ENCODE peak calls at places on chromosomes 11 and 22, in six cellular contexts. C, K, J, G, O and W are unnamed samples.

GRCh38 chr11:78110351-78110750 is 29.1 kb downstream of the ALG8 start:
- DNase-seq in J (no peak), G (no peak), K (no peak), C (no peak), O (no peak), W (no peak)

GRCh38 chr11:82719316-82719715 is 14.3 kb downstream of the FAM181B start:
- DNase-seq in G (no peak), C (no peak), K (no peak), O (no peak), J (no peak), W (no peak)

GRCh38 chr11:34149274-34149673 is 43.8 kb downstream of the NAT10 start:
- DNase-seq in C (no peak), J (no peak), K (no peak), O (no peak), G (no peak), W (no peak)

GRCh38 chr11:1564535-1565172 is 7.4 kb downstream of the DUSP8 start:
- DNase-seq in K (no peak), J (peak), G (peak), O (no peak), C (peak), W (peak)

GRCh38 chr22:31248138-31248745 is 36.1 kb downstream of the LIMK2 start:
- DNase-seq in K (no peak), C (peak), G (peak), O (peak), J (peak), W (peak)

GRCh38 chr22:23207786-23208325 is 27.5 kb downstream of the BCR start:
- DNase-seq in J (no peak), G (no peak), K (no peak), C (no peak), O (no peak), W (no peak)

GRCh38 chr22:19576460-19577421 is 52.5 kb upstream of the CLDN5 start:
- DNase-seq in J (no peak), K (no peak), O (no peak), C (peak), G (peak), W (peak)

GRCh38 chr11:34234086-34234740 is 123.6 kb downstream of the ABTB2 start:
- DNase-seq in C (peak), O (peak), K (peak), J (peak), G (no peak), W (peak)

GRCh38 chr11:36211735-36212430 is 77.3 kb downstream of the COMMD9 start:
- DNase-seq in G (no peak), C (no peak), O (no peak), J (no peak), K (no peak), W (no peak)

GRCh38 chr11:76391039-76391438 is 9.9 kb downstream of the GVQW3 start:
- DNase-seq in G (no peak), J (no peak), C (no peak), O (no peak), K (no peak), W (peak)
- TF ChIP-seq EZH2 in G (no peak), J (no peak), C (no peak), O (no peak), K (no peak), W (no peak)

GRCh38 chr11:76523786-76524436 is 79.1 kb downstream of the EMSY start:
- DNase-seq in K (no peak), O (no peak), C (no peak), J (no peak), G (no peak), W (no peak)

GRCh38 chr11:76524919-76525318 is 80.1 kb downstream of the EMSY start:
- DNase-seq in C (peak), J (no peak), G (peak), O (no peak), K (peak), W (peak)

GRCh38 chr11:76524461-76524860 is 79.6 kb downstream of the EMSY start:
- DNase-seq in J (no peak), C (no peak), O (no peak), K (peak), G (no peak), W (peak)

GRCh38 chr11:76526878-76527277 is 82.1 kb downstream of the EMSY start:
- DNase-seq in G (no peak), O (no peak), K (no peak), C (no peak), J (no peak), W (no peak)

DNA sequence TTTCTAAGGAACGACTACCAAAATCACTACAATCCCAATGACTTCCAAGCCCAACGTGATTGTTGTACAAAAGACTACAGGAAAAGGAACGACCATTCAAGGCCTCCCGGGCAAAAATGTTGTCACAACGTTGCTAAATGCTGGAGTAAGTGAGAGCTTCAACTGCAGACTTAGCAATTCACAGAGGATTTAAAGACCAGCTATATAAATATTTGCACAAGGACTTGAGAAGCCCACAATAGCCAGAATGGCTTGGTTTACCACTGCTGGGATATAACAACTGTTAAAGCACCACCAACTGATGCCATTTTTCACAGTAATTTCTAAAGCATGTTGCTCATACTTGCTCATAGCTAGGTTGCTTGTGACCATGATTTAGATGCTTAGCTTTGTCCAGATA is 78.3 kb downstream of the EMSY start:
- DNase-seq in J (no peak), O (no peak), G (no peak), K (no peak), C (peak), W (no peak)
- TF ChIP-seq EZH2 in J (no peak), O (no peak), G (no peak), K (no peak), C (no peak), W (no peak)

DNA sequence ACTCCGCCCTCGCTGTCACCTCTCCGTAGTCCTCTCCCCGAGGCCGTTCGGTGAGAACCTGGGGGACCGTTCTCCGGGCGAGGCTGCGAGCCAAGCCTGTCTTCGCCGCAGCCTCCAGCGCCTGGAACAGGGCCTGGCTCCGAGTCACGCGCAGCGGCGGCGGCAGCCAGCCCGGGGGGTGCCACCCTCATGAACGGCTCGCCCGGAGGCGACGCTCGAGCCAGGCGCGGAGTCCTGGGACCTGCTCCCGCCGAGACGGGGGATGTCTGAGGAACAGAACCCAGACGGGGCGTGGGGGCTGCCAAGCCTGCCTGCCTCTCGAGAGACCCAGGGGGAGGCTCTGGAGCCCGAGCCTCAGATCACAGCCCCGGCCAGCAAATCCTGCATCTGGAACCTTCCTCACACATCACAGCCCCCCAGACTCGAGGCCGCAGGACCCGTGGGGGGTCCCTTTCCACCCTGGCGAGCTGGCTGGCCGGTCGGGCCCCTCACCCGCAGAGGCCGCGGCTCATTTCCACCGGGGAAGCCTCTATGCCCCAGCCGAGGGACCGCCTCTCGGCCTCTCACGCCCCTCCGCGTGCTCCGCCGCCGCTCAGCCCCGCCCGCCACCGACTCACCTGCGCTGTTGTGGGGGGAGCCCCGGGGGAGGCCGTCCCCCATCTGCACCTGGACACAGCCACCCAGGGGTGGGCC is 4.1 kb downstream of the SHISA8 start:
- DNase-seq in C (peak), O (no peak), K (no peak), G (no peak), J (no peak), W (no peak)
- TF ChIP-seq EZH2 in C (peak), O (peak), K (no peak), G (peak), J (peak), W (peak)

GRCh38 chr11:32426819-32427615 is 8.3 kb downstream of the WT1 start:
- DNase-seq in K (no peak), C (no peak), J (no peak), O (no peak), G (no peak), W (no peak)

GRCh38 chr11:32429477-32429876 is 5.9 kb downstream of the WT1 start:
- DNase-seq in K (no peak), J (no peak), G (no peak), O (no peak), C (no peak), W (no peak)

GRCh38 chr11:32427935-32428664 is 7.2 kb downstream of the WT1 start:
- DNase-seq in O (no peak), G (no peak), K (no peak), J (no peak), C (no peak), W (no peak)

GRCh38 chr11:32427616-32427934 is 7.8 kb downstream of the WT1 start:
- DNase-seq in C (no peak), O (no peak), G (no peak), J (no peak), K (no peak), W (no peak)

DNA sequence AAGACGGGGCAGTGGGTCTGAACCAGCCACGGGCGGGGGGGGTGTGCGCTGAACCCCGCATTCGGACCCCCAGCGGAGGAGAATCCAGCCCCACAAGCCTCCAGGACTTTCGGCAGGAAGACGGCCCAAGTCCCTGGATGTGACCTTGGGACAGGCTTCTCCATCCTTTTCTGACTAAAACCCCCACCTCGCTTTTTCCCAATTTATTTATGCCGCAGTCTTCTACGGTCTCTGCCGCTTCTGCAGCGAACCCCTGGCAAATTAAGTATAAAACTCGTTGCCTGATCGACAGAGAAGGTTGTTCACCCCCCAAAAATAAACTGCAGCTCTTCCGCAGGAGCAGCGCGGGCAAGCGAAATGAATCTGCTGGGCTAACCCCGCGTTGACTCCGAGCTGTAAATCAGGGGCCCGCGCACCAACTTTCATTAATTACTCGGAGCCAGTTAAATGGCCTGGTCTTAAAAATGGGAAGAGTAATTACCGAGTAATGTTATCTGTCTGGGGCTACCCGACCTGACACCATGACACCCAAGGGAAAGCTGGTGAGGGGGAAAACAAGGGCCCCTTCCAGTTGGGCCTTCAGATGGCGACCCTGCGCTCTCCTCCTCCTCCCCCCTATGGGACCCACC is 6.6 kb downstream of the WT1 start:
- DNase-seq in C (no peak), J (no peak), G (no peak), O (no peak), K (no peak), W (no peak)
- TF ChIP-seq EZH2 in C (no peak), J (no peak), G (no peak), O (no peak), K (no peak), W (peak)

DNA sequence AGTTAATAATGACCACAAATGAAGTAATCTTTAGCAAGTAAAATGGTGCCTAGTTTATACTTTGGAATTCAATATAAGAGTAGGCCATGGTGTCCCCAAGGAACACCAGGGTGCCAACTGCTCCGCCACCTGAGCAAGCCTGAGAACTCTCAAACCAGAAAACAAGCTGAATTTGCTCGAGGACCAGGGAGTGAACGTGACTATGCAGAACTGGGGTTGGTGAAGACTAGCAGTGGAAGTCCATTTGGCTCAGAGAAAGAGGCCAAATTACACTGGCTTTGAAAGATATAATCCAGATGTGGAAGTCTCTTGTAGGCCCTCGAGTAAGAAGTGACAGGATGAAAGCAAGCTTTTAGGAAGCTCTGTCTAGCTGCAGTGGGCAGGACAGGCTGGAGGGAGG is 8.7 kb upstream of the SMIM35 start:
- DNase-seq in C (no peak), K (no peak), O (no peak), J (no peak), G (no peak), W (no peak)
- TF ChIP-seq EZH2 in C (no peak), K (no peak), O (no peak), J (no peak), G (no peak), W (no peak)

GRCh38 chr11:61917357-61918109 is at the start of gene RAB3IL1:
- DNase-seq in O (no peak), G (peak), K (no peak), C (peak), J (no peak), W (no peak)
- TF ChIP-seq EZH2 in O (no peak), G (peak), K (no peak), C (no peak), J (no peak), W (no peak)

GRCh38 chr22:44330727-44331660 is 18.2 kb upstream of the SHISAL1 start:
- DNase-seq in K (no peak), J (no peak), G (no peak), O (no peak), C (no peak), W (no peak)

GRCh38 chr22:44330188-44330726 is 17.5 kb upstream of the SHISAL1 start:
- DNase-seq in O (no peak), C (no peak), G (no peak), J (no peak), K (no peak), W (no peak)

GRCh38 chr22:44333847-44334635 is 21.3 kb upstream of the SHISAL1 start:
- DNase-seq in O (no peak), K (no peak), J (no peak), C (no peak), G (no peak), W (no peak)

GRCh38 chr22:44332946-44333345 is 20.2 kb upstream of the SHISAL1 start:
- DNase-seq in O (no peak), K (no peak), C (no peak), J (no peak), G (no peak), W (no peak)

DNA sequence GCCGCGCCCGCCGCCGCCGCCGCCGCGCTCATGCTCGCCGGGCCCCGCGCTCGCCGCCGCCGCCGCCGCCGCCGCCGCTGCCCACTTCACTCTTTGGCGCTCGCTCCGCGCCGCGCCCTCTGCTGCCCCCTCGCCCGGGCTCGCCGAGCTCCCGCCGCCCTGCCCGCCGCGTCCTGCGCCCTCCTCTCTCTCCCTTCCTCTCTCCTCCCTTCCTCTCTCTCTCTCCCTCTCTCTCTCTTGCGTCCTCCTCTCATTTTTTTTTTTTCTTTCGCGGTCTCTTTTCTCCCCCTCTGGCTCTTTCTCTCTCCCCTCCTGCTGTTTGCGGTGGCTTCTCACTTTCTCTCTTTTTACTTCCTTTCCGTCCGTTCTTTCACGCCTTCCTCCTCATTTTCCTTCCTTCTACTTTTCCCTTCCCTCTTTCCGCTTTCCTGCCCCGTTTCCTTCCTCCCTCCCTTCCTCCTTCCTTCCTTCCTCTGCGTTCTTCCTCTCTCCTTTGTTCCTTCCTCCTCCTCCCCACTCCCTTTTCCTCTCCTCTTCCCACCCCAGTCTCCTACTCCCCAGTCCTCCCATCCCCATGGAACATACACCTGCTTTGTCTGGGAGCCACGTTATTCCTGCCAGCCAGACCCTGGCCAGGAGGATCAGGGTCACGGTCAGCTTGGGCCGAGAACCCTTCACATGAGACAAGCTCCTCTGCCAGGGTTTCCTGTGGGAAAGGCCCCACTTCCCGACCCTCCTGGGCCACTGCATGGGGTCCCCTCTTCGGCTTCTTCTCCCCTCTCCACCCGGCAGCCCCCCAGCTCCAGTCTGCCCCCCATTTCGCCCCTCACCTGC is 19.3 kb upstream of the SHISAL1 start:
- DNase-seq in G (peak), J (no peak), K (no peak), C (peak), O (no peak), W (no peak)
- TF ChIP-seq EZH2 in G (peak), J (no peak), K (no peak), C (no peak), O (no peak), W (peak)

GRCh38 chr11:10303558-10304363 is 1.1 kb upstream of the ADM start:
- DNase-seq in K (no peak), G (peak), O (no peak), C (peak), J (peak), W (no peak)

GRCh38 chr11:10307022-10307410 is 2.1 kb downstream of the ADM start:
- DNase-seq in J (no peak), G (no peak), K (no peak), O (no peak), C (no peak), W (no peak)

GRCh38 chr11:10304495-10305261 is at the start of gene ADM:
- DNase-seq in C (peak), K (peak), J (peak), O (no peak), G (peak), W (no peak)

GRCh38 chr11:10305964-10306918 is 1.4 kb downstream of the ADM start:
- DNase-seq in C (peak), G (peak), J (peak), K (no peak), O (no peak), W (no peak)

GRCh38 chr11:10305262-10305963 is 540 bp downstream of the ADM start:
- DNase-seq in G (peak), C (peak), O (no peak), J (peak), K (no peak), W (no peak)
- TF ChIP-seq EZH2 in G (no peak), C (no peak), O (no peak), J (no peak), K (no peak), W (no peak)

DNA sequence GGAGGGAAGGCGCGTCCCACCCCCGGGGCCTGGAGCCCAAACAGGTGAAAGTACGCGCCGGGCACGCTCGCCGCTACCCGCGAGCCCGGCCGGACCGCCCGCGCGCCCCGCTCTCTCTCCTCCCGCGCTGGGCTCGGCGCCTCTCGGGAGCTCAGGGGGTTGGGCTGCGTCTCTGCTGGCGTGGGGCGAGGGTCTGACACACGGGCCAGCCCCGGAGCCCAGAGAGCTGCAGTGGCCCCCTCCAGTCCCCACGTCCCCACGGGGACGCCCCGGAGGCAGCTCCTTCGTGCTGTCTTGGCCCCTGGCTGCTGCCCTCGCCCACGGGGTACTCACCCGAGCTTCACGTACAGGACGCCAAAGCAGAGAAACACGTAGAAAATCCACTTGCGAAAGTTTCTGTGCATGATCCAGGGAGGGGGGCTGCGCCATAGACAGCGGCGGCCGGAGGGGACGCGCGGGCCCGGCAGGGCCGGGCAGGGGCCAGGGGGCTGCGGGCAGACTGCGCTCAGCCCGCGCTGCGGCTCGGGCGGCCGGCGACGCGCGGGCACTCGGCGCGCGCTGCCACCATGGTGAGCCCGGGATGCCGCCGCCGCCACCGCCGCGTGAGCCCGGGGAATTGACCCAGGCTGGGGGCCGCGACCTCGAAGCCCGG is 485 bp downstream of the WNT7B start:
- DNase-seq in G (no peak), J (no peak), K (no peak), C (no peak), O (no peak), W (no peak)
- TF ChIP-seq EZH2 in G (peak), J (no peak), K (no peak), C (no peak), O (peak), W (no peak)